ENCODE peak calls at places on chromosomes 6 and 20, in four cellular contexts. One of them, this sample, is unnamed.

GRCh38 chr6:151917531-151918329 is 110.2 kb downstream of the ESR1 start:
- DNase-seq in GM12891: no peak
- DNase-seq in activated gamma-delta T cell treated with Interleukin-2 at 50 U/mL for 16 hours: no peak
- DNase-seq in right lobe of liver: no peak
- DNase-seq in this sample: no peak

GRCh38 chr6:55617272-55617671 is 38.3 kb upstream of the HMGCLL1 start:
- DNase-seq in GM12891: no peak
- DNase-seq in activated gamma-delta T cell treated with Interleukin-2 at 50 U/mL for 16 hours: no peak
- DNase-seq in right lobe of liver: no peak
- DNase-seq in this sample: no peak

GRCh38 chr20:46253391-46253790 is 54.9 kb downstream of the CDH22 start:
- DNase-seq in GM12891: no peak
- DNase-seq in activated gamma-delta T cell treated with Interleukin-2 at 50 U/mL for 16 hours: no peak
- DNase-seq in right lobe of liver: no peak
- DNase-seq in this sample: no peak

GRCh38 chr6:129645371-129646139 is 64.4 kb downstream of the ARHGAP18 start:
- DNase-seq in GM12891: no peak
- DNase-seq in activated gamma-delta T cell treated with Interleukin-2 at 50 U/mL for 16 hours: no peak
- DNase-seq in right lobe of liver: no peak
- DNase-seq in this sample: no peak

GRCh38 chr6:16539086-16539931 is 222.0 kb downstream of the ATXN1 start:
- DNase-seq in GM12891: no peak
- DNase-seq in activated gamma-delta T cell treated with Interleukin-2 at 50 U/mL for 16 hours: no peak
- DNase-seq in right lobe of liver: no peak
- DNase-seq in this sample: no peak

GRCh38 chr6:136958168-136958567 is 36.1 kb downstream of the SLC35D3 start:
- DNase-seq in GM12891: no peak
- DNase-seq in activated gamma-delta T cell treated with Interleukin-2 at 50 U/mL for 16 hours: no peak
- DNase-seq in right lobe of liver: no peak
- DNase-seq in this sample: no peak

GRCh38 chr6:13400772-13401171 is 72.4 kb upstream of the TBC1D7 start:
- DNase-seq in GM12891: no peak
- DNase-seq in activated gamma-delta T cell treated with Interleukin-2 at 50 U/mL for 16 hours: no peak
- DNase-seq in right lobe of liver: no peak
- DNase-seq in this sample: no peak

GRCh38 chr20:35004051-35004725 is 48.5 kb downstream of the MYH7B start:
- DNase-seq in GM12891: peak
- DNase-seq in activated gamma-delta T cell treated with Interleukin-2 at 50 U/mL for 16 hours: no peak
- DNase-seq in right lobe of liver: peak
- DNase-seq in this sample: peak